ENCODE peak calls at places on chromosome 16, in nine cellular contexts. One of them, this sample, is unnamed.

GRCh38 chr16:11251525-11252481 is 4.2 kb downstream of the SOCS1 start:
- DNase-seq in ovary: peak; percentile 28
- DNase-seq in stomach: peak; percentile 42
- DNase-seq in mucosa of descending colon: peak; percentile 51
- DNase-seq in OCI-LY7: no peak
- DNase-seq in kidney epithelial cell: peak; percentile 49
- DNase-seq in heart right ventricle: no peak
- DNase-seq in prostate gland: no peak
- DNase-seq in PC-3: no peak
- DNase-seq in this sample: peak; percentile 33

GRCh38 chr16:46898006-46898405 is 13.8 kb downstream of the GPT2 start:
- DNase-seq in mucosa of descending colon: no peak
- DNase-seq in PC-3: no peak
- DNase-seq in prostate gland: no peak
- DNase-seq in ovary: no peak
- DNase-seq in kidney epithelial cell: no peak
- DNase-seq in heart right ventricle: no peak
- DNase-seq in stomach: no peak
- DNase-seq in OCI-LY7: no peak
- DNase-seq in this sample: no peak

GRCh38 chr16:66265556-66266133 is 100.8 kb upstream of the CDH5 start:
- DNase-seq in OCI-LY7: no peak
- DNase-seq in stomach: no peak
- DNase-seq in ovary: no peak
- DNase-seq in mucosa of descending colon: no peak
- DNase-seq in heart right ventricle: no peak
- DNase-seq in kidney epithelial cell: no peak
- DNase-seq in prostate gland: no peak
- DNase-seq in PC-3: no peak
- DNase-seq in this sample: no peak

GRCh38 chr16:56938664-56939513 is 6.9 kb downstream of the HERPUD1 start:
- DNase-seq in heart right ventricle: no peak
- DNase-seq in stomach: no peak
- DNase-seq in ovary: no peak
- DNase-seq in OCI-LY7: no peak
- DNase-seq in PC-3: no peak
- DNase-seq in mucosa of descending colon: no peak
- DNase-seq in kidney epithelial cell: no peak
- DNase-seq in prostate gland: no peak
- DNase-seq in this sample: no peak

GRCh38 chr16:48540222-48540900 is 69.6 kb downstream of the N4BP1 start:
- DNase-seq in stomach: no peak
- DNase-seq in prostate gland: no peak
- DNase-seq in heart right ventricle: no peak
- DNase-seq in PC-3: no peak
- DNase-seq in OCI-LY7: no peak
- DNase-seq in ovary: no peak
- DNase-seq in mucosa of descending colon: no peak
- DNase-seq in kidney epithelial cell: no peak
- DNase-seq in this sample: no peak

GRCh38 chr16:56812884-56813283 is 52.1 kb upstream of the SLC12A3 start:
- DNase-seq in kidney epithelial cell: no peak
- DNase-seq in ovary: no peak
- DNase-seq in heart right ventricle: no peak
- DNase-seq in PC-3: peak; percentile 68
- DNase-seq in mucosa of descending colon: no peak
- DNase-seq in prostate gland: no peak
- DNase-seq in stomach: no peak
- DNase-seq in OCI-LY7: no peak
- DNase-seq in this sample: peak; percentile 55

GRCh38 chr16:9311303-9311954 is 220.0 kb downstream of the HAPSTR1 start:
- DNase-seq in prostate gland: no peak
- DNase-seq in PC-3: no peak
- DNase-seq in OCI-LY7: no peak
- DNase-seq in kidney epithelial cell: no peak
- DNase-seq in stomach: no peak
- DNase-seq in ovary: no peak
- DNase-seq in mucosa of descending colon: peak; percentile 50
- DNase-seq in heart right ventricle: no peak
- DNase-seq in this sample: no peak

GRCh38 chr16:89476811-89477261 is 13.5 kb downstream of the ANKRD11 start:
- DNase-seq in prostate gland: no peak
- DNase-seq in mucosa of descending colon: no peak
- DNase-seq in OCI-LY7: peak; percentile 76
- DNase-seq in ovary: no peak
- DNase-seq in kidney epithelial cell: no peak
- DNase-seq in heart right ventricle: no peak
- DNase-seq in PC-3: no peak
- DNase-seq in stomach: no peak
- DNase-seq in this sample: no peak

GRCh38 chr16:14106961-14107360 is 35.8 kb downstream of the MRTFB start:
- DNase-seq in ovary: no peak
- DNase-seq in PC-3: no peak
- DNase-seq in kidney epithelial cell: no peak
- DNase-seq in mucosa of descending colon: no peak
- DNase-seq in OCI-LY7: no peak
- DNase-seq in prostate gland: no peak
- DNase-seq in stomach: no peak
- DNase-seq in heart right ventricle: no peak
- DNase-seq in this sample: no peak

GRCh38 chr16:68386628-68387027 is 61.7 kb downstream of the SMPD3 start:
- DNase-seq in prostate gland: no peak
- DNase-seq in stomach: peak; percentile 86
- DNase-seq in PC-3: no peak
- DNase-seq in kidney epithelial cell: no peak
- DNase-seq in ovary: no peak
- DNase-seq in OCI-LY7: no peak
- DNase-seq in heart right ventricle: no peak
- DNase-seq in mucosa of descending colon: peak; percentile 96
- DNase-seq in this sample: no peak

GRCh38 chr16:84898447-84898846 is 78.7 kb downstream of the CRISPLD2 start:
- DNase-seq in ovary: no peak
- DNase-seq in heart right ventricle: no peak
- DNase-seq in PC-3: peak; percentile 56
- DNase-seq in kidney epithelial cell: no peak
- DNase-seq in stomach: no peak
- DNase-seq in OCI-LY7: no peak
- DNase-seq in mucosa of descending colon: no peak
- DNase-seq in prostate gland: no peak
- DNase-seq in this sample: no peak

GRCh38 chr16:67915831-67916723 is 15.6 kb downstream of the CTRL start:
- DNase-seq in PC-3: no peak
- DNase-seq in ovary: no peak
- DNase-seq in kidney epithelial cell: no peak
- DNase-seq in OCI-LY7: no peak
- DNase-seq in heart right ventricle: no peak
- DNase-seq in mucosa of descending colon: peak; percentile 71
- DNase-seq in stomach: peak; percentile 81
- DNase-seq in prostate gland: no peak
- DNase-seq in this sample: no peak

GRCh38 chr16:89200850-89201466 is 621 bp upstream of the SLC22A31 start:
- DNase-seq in mucosa of descending colon: no peak
- DNase-seq in OCI-LY7: no peak
- DNase-seq in ovary: no peak
- DNase-seq in heart right ventricle: no peak
- DNase-seq in stomach: no peak
- DNase-seq in PC-3: no peak
- DNase-seq in prostate gland: no peak
- DNase-seq in kidney epithelial cell: no peak
- DNase-seq in this sample: no peak

GRCh38 chr16:25257504-25257955 is at the start of gene ZKSCAN2:
- DNase-seq in mucosa of descending colon: peak; percentile 92
- DNase-seq in OCI-LY7: peak; percentile 92
- DNase-seq in ovary: peak; percentile 88
- DNase-seq in PC-3: peak; percentile 84
- DNase-seq in heart right ventricle: peak; percentile 91
- DNase-seq in kidney epithelial cell: no peak
- DNase-seq in stomach: peak; percentile 92
- DNase-seq in prostate gland: peak; percentile 91
- DNase-seq in this sample: peak; percentile 84

GRCh38 chr16:64738321-64738960 is 383.4 kb downstream of the CDH11 start:
- DNase-seq in heart right ventricle: no peak
- DNase-seq in mucosa of descending colon: no peak
- DNase-seq in prostate gland: no peak
- DNase-seq in ovary: no peak
- DNase-seq in stomach: no peak
- DNase-seq in kidney epithelial cell: no peak
- DNase-seq in PC-3: no peak
- DNase-seq in OCI-LY7: no peak
- DNase-seq in this sample: peak; percentile 38

GRCh38 chr16:76956801-76957200 is 234.2 kb upstream of the MON1B start:
- DNase-seq in mucosa of descending colon: no peak
- DNase-seq in ovary: no peak
- DNase-seq in heart right ventricle: no peak
- DNase-seq in OCI-LY7: no peak
- DNase-seq in kidney epithelial cell: no peak
- DNase-seq in stomach: no peak
- DNase-seq in PC-3: no peak
- DNase-seq in prostate gland: no peak
- DNase-seq in this sample: no peak

GRCh38 chr16:67269766-67270165 is 9.6 kb upstream of the PLEKHG4 start:
- DNase-seq in mucosa of descending colon: no peak
- DNase-seq in stomach: no peak
- DNase-seq in kidney epithelial cell: no peak
- DNase-seq in ovary: no peak
- DNase-seq in prostate gland: no peak
- DNase-seq in heart right ventricle: no peak
- DNase-seq in PC-3: no peak
- DNase-seq in OCI-LY7: no peak
- DNase-seq in this sample: peak; percentile 84

GRCh38 chr16:53356478-53357207 is 77.6 kb upstream of the RBL2 start:
- DNase-seq in mucosa of descending colon: no peak
- DNase-seq in heart right ventricle: no peak
- DNase-seq in PC-3: no peak
- DNase-seq in ovary: no peak
- DNase-seq in prostate gland: no peak
- DNase-seq in stomach: no peak
- DNase-seq in OCI-LY7: peak; percentile 17
- DNase-seq in kidney epithelial cell: no peak
- DNase-seq in this sample: no peak
- TF ChIP-seq CTCF in mucosa of descending colon: no peak
- TF ChIP-seq CTCF in heart right ventricle: no peak
- TF ChIP-seq CTCF in PC-3: peak; percentile 8
- TF ChIP-seq CTCF in ovary: no peak
- TF ChIP-seq CTCF in prostate gland: no peak
- TF ChIP-seq CTCF in stomach: no peak
- TF ChIP-seq CTCF in OCI-LY7: peak; percentile 63
- TF ChIP-seq CTCF in kidney epithelial cell: peak; percentile 2
- TF ChIP-seq CTCF in this sample: no peak

DNA sequence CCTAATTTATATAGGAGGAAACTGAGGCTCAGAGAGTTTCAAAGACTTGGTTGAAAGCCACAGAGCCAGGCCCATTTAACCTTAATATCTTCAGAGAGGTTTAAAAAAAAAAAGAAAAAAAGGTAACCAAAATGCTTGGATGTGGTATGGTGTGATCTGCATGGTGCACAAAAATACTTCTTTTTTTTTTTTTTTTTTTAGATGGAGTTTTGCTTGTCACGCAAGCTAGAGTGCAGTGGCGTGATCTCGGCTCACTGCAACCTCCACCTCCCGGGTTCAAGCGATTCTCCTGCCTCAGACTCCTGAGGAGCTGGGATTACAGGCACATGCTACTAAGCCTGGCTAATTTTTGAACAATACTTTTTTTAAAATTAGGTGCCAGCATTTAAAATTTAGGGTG is 101.8 kb downstream of the XYLT1 start:
- DNase-seq in OCI-LY7: no peak
- DNase-seq in heart right ventricle: no peak
- DNase-seq in mucosa of descending colon: no peak
- DNase-seq in kidney epithelial cell: no peak
- DNase-seq in ovary: no peak
- DNase-seq in prostate gland: no peak
- DNase-seq in stomach: no peak
- DNase-seq in PC-3: no peak
- DNase-seq in this sample: no peak
- H3K4me3 ChIP-seq in OCI-LY7: peak overlapping the region; percentile 61
- H3K4me3 ChIP-seq in heart right ventricle: no peak overlapping the region
- H3K4me3 ChIP-seq in mucosa of descending colon: no peak overlapping the region
- H3K4me3 ChIP-seq in kidney epithelial cell: no peak overlapping the region
- H3K4me3 ChIP-seq in ovary: no peak overlapping the region
- H3K4me3 ChIP-seq in prostate gland: no peak overlapping the region
- H3K4me3 ChIP-seq in stomach: no peak overlapping the region
- H3K4me3 ChIP-seq in PC-3: no peak overlapping the region
- H3K4me3 ChIP-seq in this sample: no peak overlapping the region

DNA sequence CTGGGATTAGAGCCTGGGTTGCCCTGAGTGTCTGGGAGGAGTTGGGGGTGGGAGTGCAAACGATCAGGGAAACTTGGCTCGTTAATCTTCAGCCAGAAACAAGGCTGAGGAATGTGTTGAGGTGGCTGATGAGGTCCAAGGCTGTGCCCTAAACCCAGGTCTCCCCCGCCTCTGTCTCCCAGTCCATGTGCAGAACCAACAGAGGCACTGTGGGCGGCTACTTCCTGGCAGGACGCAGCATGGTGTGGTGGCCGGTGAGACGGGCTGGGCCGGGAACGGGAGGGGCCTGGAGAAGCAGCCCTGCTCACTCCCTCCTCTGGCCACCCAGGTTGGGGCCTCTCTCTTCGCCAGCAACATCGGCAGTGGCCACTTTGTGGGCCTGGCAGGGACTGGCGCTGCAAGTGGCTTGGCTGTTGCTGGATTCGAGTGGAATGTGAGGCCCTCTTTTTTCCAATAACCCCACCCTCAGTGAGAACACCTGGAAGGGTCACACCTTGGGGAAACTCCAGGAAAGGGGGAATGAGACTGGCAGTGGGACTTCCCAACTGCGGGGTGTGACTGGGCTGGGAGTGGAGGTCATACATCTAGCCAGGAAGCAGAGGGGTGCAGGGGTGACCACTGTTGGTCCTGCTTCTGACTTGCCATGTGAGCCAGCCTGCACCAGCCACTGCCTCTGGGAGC is 1.7 kb downstream of the SLC5A2 start:
- DNase-seq in prostate gland: no peak
- DNase-seq in stomach: peak; percentile 74
- DNase-seq in OCI-LY7: no peak
- DNase-seq in kidney epithelial cell: peak; percentile 66
- DNase-seq in mucosa of descending colon: peak; percentile 68
- DNase-seq in ovary: no peak
- DNase-seq in heart right ventricle: no peak
- DNase-seq in PC-3: no peak
- DNase-seq in this sample: no peak
- TF ChIP-seq CTCF in prostate gland: no peak
- TF ChIP-seq CTCF in stomach: no peak
- TF ChIP-seq CTCF in OCI-LY7: no peak
- TF ChIP-seq CTCF in kidney epithelial cell: no peak
- TF ChIP-seq CTCF in mucosa of descending colon: no peak
- TF ChIP-seq CTCF in ovary: no peak
- TF ChIP-seq CTCF in heart right ventricle: no peak
- TF ChIP-seq CTCF in PC-3: no peak
- TF ChIP-seq CTCF in this sample: no peak

DNA sequence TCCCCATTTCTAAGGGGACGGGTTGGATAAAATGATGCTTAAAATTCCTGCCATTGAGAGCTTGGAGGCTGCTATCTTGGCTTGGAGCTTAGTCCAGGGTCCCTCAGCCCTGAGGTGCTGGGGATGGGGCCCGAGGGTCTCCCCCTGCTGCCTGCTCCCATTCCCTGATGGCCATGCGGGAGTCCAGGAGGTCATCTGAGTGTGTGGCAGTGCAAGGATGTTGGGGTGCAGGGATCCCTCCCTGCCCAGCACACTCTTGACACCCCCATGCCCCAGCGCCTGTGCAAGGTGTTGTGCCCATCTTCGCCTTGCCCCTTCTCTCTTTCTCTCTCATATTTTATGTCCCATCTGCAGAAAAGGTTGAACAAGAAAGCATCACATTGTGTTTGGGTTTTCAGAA is 90.4 kb downstream of the IRF8 start:
- DNase-seq in mucosa of descending colon: no peak
- DNase-seq in stomach: no peak
- DNase-seq in prostate gland: no peak
- DNase-seq in PC-3: no peak
- DNase-seq in heart right ventricle: no peak
- DNase-seq in kidney epithelial cell: no peak
- DNase-seq in ovary: no peak
- DNase-seq in OCI-LY7: no peak
- DNase-seq in this sample: no peak
- H3K4me3 ChIP-seq in mucosa of descending colon: no peak overlapping the region
- H3K4me3 ChIP-seq in stomach: no peak overlapping the region
- H3K4me3 ChIP-seq in prostate gland: no peak overlapping the region
- H3K4me3 ChIP-seq in PC-3: no peak overlapping the region
- H3K4me3 ChIP-seq in heart right ventricle: no peak overlapping the region
- H3K4me3 ChIP-seq in kidney epithelial cell: no peak overlapping the region
- H3K4me3 ChIP-seq in ovary: no peak overlapping the region
- H3K4me3 ChIP-seq in OCI-LY7: peak overlapping the region; percentile 42
- H3K4me3 ChIP-seq in this sample: no peak overlapping the region

This sample was measured in fibroblast of the aortic adventitia.